ENCODE peak calls at places on chromosomes 13 and 19, in four cellular contexts. F is CD8-positive, alpha-beta T cell; M is breast epithelium; R is retinal pigment epithelial cell. L is an unnamed sample.

GRCh38 chr13:24127116-24127631 is 33.3 kb upstream of the SPATA13 start:
- DNase-seq in F (no peak), M (no peak), R (no peak), L (no peak)

GRCh38 chr13:113835461-113836274 is 28.2 kb downstream of the GAS6 start:
- DNase-seq in F (no peak), M (no peak), R (no peak), L (peak; percentile 43)

GRCh38 chr19:50334741-50335421 is 5.7 kb upstream of the KCNC3 start:
- DNase-seq in F (no peak), M (no peak), R (no peak), L (no peak)

GRCh38 chr13:26693749-26694463 is 66.7 kb downstream of the GPR12 start:
- DNase-seq in F (no peak), M (no peak), R (no peak), L (no peak)

GRCh38 chr13:106612688-106613087 is 44.8 kb upstream of the ARGLU1 start:
- DNase-seq in F (no peak), M (no peak), R (no peak), L (no peak)

GRCh38 chr19:33448159-33448516 is 73.5 kb downstream of the PEPD start:
- DNase-seq in F (no peak), M (no peak), R (no peak), L (no peak)

GRCh38 chr19:16014923-16015804 is 61.1 kb upstream of the TPM4 start:
- DNase-seq in F (no peak), M (no peak), R (no peak), L (no peak)

GRCh38 chr13:114065926-114066774 is 66.3 kb downstream of the RASA3 start:
- DNase-seq in F (no peak), M (no peak), R (no peak), L (no peak)

GRCh38 chr19:10007811-10008211 is 2.5 kb downstream of the COL5A3 start:
- DNase-seq in F (no peak), M (no peak), R (no peak), L (peak; percentile 41)

GRCh38 chr19:3039641-3040077 is 10.6 kb upstream of the TLE2 start:
- DNase-seq in F (no peak), M (no peak), R (no peak), L (no peak)

GRCh38 chr19:6047741-6048231 is 62.5 kb downstream of the RFX2 start:
- DNase-seq in F (no peak), M (peak; percentile 48), R (no peak), L (no peak)

GRCh38 chr13:84896128-84896527 is 903.1 kb downstream of the SLITRK6 start:
- DNase-seq in F (no peak), M (no peak), R (no peak), L (peak; percentile 58)

GRCh38 chr13:53648673-53649072 is 620.1 kb downstream of the OLFM4 start:
- DNase-seq in F (no peak), M (no peak), R (no peak), L (no peak)

GRCh38 chr13:33678906-33679657 is 138.9 kb upstream of the RFC3 start:
- DNase-seq in F (peak; percentile 2), M (peak; percentile 66), R (peak; percentile 35), L (peak; percentile 39)

GRCh38 chr19:35340431-35340830 is 7.3 kb upstream of the FFAR1 start:
- DNase-seq in F (no peak), M (no peak), R (no peak), L (no peak)

GRCh38 chr19:10288662-10289166 is 1.0 kb upstream of the ICAM5 start:
- DNase-seq in F (no peak), M (no peak), R (no peak), L (no peak)

GRCh38 chr19:58474291-58474996 is 1.7 kb upstream of the ZNF446 start:
- DNase-seq in F (no peak), M (no peak), R (no peak), L (peak; percentile 29)

GRCh38 chr19:15114153-15114540 is 6.9 kb downstream of the SYDE1 start:
- DNase-seq in F (no peak), M (no peak), R (no peak), L (peak; percentile 5)

GRCh38 chr19:40519352-40520322 is 52.8 kb downstream of the SPTBN4 start:
- DNase-seq in F (no peak), M (no peak), R (no peak), L (no peak)

GRCh38 chr19:15836595-15837398 is 21.3 kb upstream of the OR10H1 start:
- DNase-seq in F (peak; percentile 90), M (peak; percentile 96), R (peak; percentile 51), L (peak; percentile 74)

GRCh38 chr13:47036291-47037008 is 139.6 kb upstream of the HTR2A start:
- DNase-seq in F (no peak), M (no peak), R (no peak), L (no peak)

GRCh38 chr13:101474419-101474957 is 22.0 kb downstream of the ITGBL1 start:
- DNase-seq in F (no peak), M (no peak), R (peak; percentile 62), L (peak; percentile 95)

GRCh38 chr13:111120422-111120821 is 5.3 kb downstream of the ARHGEF7 start:
- DNase-seq in F (no peak), M (no peak), R (no peak), L (no peak)

GRCh38 chr13:84951128-84951527 is 848.1 kb downstream of the SLITRK6 start:
- DNase-seq in F (no peak), M (no peak), R (no peak), L (no peak)

GRCh38 chr19:55189424-55189823 is 9.3 kb upstream of the SYT5 start:
- DNase-seq in F (no peak), M (no peak), R (peak; percentile 80), L (no peak)

GRCh38 chr19:27741236-27741635 is 1471.7 kb downstream of the UQCRFS1 start:
- DNase-seq in F (no peak), M (no peak), R (no peak), L (no peak)

GRCh38 chr13:25768726-25769270 is 283.0 kb downstream of the SHISA2 start:
- DNase-seq in F (no peak), M (no peak), R (no peak), L (peak; percentile 58)

GRCh38 chr19:45362291-45362690 is 8.1 kb downstream of the ERCC2 start:
- DNase-seq in F (no peak), M (no peak), R (no peak), L (no peak)

GRCh38 chr19:49165865-49166301 is 8.3 kb downstream of the TRPM4 start:
- DNase-seq in F (no peak), M (no peak), R (no peak), L (no peak)

GRCh38 chr13:95552539-95553270 is at the start of gene CLDN10:
- DNase-seq in F (no peak), M (no peak), R (no peak), L (no peak)

GRCh38 chr13:41427700-41428099 is 29.6 kb upstream of the RGCC start:
- DNase-seq in F (no peak), M (no peak), R (no peak), L (no peak)

GRCh38 chr13:45121421-45121820 is 1.1 kb downstream of the GTF2F2 start:
- DNase-seq in F (no peak), M (no peak), R (no peak), L (peak; percentile 39)
- TF ChIP-seq CTCF in F (no peak), M (no peak), R (peak; percentile 37), L (peak; percentile 38)

GRCh38 chr13:94328336-94329041 is 151.0 kb downstream of the DCT start:
- DNase-seq in F (no peak), M (no peak), R (no peak), L (no peak)

GRCh38 chr13:94330552-94331071 is 148.9 kb downstream of the DCT start:
- DNase-seq in F (no peak), M (no peak), R (no peak), L (no peak)

GRCh38 chr13:94327318-94327717 is 152.2 kb downstream of the DCT start:
- DNase-seq in F (no peak), M (no peak), R (no peak), L (no peak)

GRCh38 chr13:94329754-94330551 is 149.5 kb downstream of the DCT start:
- DNase-seq in F (no peak), M (no peak), R (peak; percentile 67), L (peak; percentile 90)

DNA sequence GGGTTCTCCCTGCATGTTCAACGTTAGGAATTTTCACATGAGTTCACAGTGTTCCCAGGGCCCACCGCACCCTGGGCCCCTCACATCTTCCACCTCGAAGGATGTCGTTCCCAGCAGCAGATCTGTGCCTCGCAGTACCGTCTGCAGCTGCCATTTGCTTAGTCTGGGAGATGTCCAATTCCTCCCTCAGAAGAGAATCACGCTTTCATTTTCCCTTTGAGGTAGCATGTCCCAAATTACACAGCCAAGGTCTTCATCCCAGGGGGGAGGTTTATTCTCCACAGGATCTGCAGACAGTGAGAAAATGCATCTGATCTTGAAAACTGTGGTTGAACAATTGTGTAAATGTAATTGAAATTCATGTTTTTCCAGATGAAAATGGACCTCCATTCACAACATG is 150.2 kb downstream of the DCT start:
- DNase-seq in F (no peak), M (no peak), R (no peak), L (peak; percentile 83)
- H3K4me3 ChIP-seq in F (no peak overlapping the region), M (peak overlapping the region; percentile 1), R (no peak overlapping the region), L (no peak overlapping the region)

GRCh38 chr19:13035820-13036365 is 40.6 kb downstream of the NFIX start:
- DNase-seq in F (no peak), M (no peak), R (no peak), L (no peak)
- TF ChIP-seq CTCF in F (no peak), M (no peak), R (no peak), L (no peak)

DNA sequence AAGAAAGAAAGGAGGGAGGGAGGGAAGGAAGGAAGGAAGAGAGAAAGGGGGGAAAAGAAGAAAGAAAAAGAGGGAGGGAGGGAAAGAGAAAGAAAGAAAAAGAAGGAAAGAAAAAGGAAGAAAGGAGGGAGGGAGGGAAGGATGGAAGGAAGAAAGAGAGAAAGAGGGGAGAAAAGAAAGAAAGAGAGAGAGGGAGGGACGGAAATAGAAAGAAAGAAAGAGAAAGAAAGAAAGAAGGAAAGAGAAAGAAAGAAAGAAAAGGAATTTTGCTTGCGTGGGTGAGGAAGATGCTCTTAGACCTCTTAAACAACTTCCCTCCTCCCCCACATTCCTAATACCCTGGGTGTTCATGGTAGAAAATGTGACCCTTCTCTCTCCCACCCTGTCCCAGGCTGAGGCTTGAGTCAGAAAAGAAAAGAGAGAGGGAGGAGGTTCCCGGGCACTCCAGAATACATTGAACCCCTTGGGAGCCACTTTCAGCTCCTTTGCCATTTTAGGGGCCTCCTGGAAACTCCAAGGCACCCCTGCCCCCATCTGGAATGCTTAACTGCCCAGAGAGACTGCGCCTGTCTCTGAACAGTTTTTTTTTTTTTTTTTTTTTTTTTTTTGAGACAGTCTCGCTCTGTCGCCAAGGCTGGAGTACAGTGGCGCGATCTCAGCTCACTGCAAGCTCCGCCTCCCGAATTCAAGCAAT is 9.2 kb upstream of the KANK3 start:
- DNase-seq in F (no peak), M (no peak), R (no peak), L (no peak)
- H3K4me3 ChIP-seq in F (no peak overlapping the region), M (no peak overlapping the region), R (peak overlapping the region; percentile 30), L (no peak overlapping the region)

DNA sequence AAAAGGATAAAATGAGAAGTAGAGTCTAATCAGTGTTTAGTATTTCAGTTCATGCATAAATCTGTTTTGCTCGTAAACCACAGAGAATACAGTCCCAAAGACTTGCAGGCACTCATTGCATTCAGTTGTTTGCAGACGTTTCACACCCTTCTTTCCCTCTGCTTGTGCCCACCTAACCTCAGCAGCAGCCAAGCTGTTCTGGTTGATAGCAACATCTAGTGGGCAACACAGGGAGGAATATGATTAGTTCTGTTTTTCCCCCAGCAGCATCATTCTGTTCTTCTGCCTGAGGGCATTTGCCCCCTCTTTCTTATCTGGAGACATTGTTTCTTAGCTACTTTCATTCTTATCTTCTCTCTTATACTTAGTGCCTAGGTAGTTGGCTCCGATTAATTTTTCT is 135.6 kb downstream of the PAN3 start:
- DNase-seq in F (no peak), M (no peak), R (no peak), L (no peak)
- TF ChIP-seq CTCF in F (no peak), M (no peak), R (no peak), L (peak; percentile 25)

L was measured in astrocyte of the cerebellum.